ENCODE peak calls at places on chromosomes 11 and 22, in six cellular contexts. One of them, this sample, is unnamed.

GRCh38 chr11:60951909-60952741 is at the start of gene SLC15A3:
- DNase-seq in cardiac muscle cell: no peak
- DNase-seq in AG04450: no peak
- DNase-seq in astrocyte of the spinal cord: no peak
- DNase-seq in HFF-Myc: no peak
- DNase-seq in type B pancreatic cell: no peak
- DNase-seq in this sample: no peak

GRCh38 chr22:32617271-32617670 is 142.7 kb downstream of the FBXO7 start:
- DNase-seq in cardiac muscle cell: no peak
- DNase-seq in AG04450: no peak
- DNase-seq in astrocyte of the spinal cord: no peak
- DNase-seq in HFF-Myc: no peak
- DNase-seq in type B pancreatic cell: no peak
- DNase-seq in this sample: peak

GRCh38 chr22:49021926-49022815 is 805.5 kb downstream of the BRD1 start:
- DNase-seq in cardiac muscle cell: no peak
- DNase-seq in AG04450: no peak
- DNase-seq in astrocyte of the spinal cord: no peak
- DNase-seq in HFF-Myc: no peak
- DNase-seq in type B pancreatic cell: no peak
- DNase-seq in this sample: no peak

GRCh38 chr11:124465368-124465767 is 19.9 kb upstream of the OR8B8 start:
- DNase-seq in cardiac muscle cell: no peak
- DNase-seq in AG04450: no peak
- DNase-seq in astrocyte of the spinal cord: no peak
- DNase-seq in HFF-Myc: no peak
- DNase-seq in type B pancreatic cell: no peak
- DNase-seq in this sample: no peak

GRCh38 chr11:79396674-79397073 is 44.2 kb downstream of the TENM4 start:
- DNase-seq in cardiac muscle cell: no peak
- DNase-seq in AG04450: no peak
- DNase-seq in astrocyte of the spinal cord: peak
- DNase-seq in HFF-Myc: no peak
- DNase-seq in type B pancreatic cell: no peak
- DNase-seq in this sample: peak

GRCh38 chr22:31681625-31682345 is 19.8 kb upstream of the PISD start:
- DNase-seq in cardiac muscle cell: no peak
- DNase-seq in AG04450: no peak
- DNase-seq in astrocyte of the spinal cord: peak
- DNase-seq in HFF-Myc: no peak
- DNase-seq in type B pancreatic cell: no peak
- DNase-seq in this sample: peak

GRCh38 chr11:132312616-132313210 is 942.3 kb downstream of the NTM start:
- DNase-seq in cardiac muscle cell: peak
- DNase-seq in AG04450: no peak
- DNase-seq in astrocyte of the spinal cord: peak
- DNase-seq in HFF-Myc: peak
- DNase-seq in type B pancreatic cell: no peak
- DNase-seq in this sample: peak

GRCh38 chr22:17985606-17986005 is 38.8 kb downstream of the MICAL3 start:
- DNase-seq in cardiac muscle cell: no peak
- DNase-seq in AG04450: no peak
- DNase-seq in astrocyte of the spinal cord: no peak
- DNase-seq in HFF-Myc: no peak
- DNase-seq in type B pancreatic cell: no peak
- DNase-seq in this sample: no peak

GRCh38 chr22:30304495-30305244 is 15.4 kb upstream of the CASTOR1 start:
- DNase-seq in cardiac muscle cell: no peak
- DNase-seq in AG04450: no peak
- DNase-seq in astrocyte of the spinal cord: no peak
- DNase-seq in HFF-Myc: no peak
- DNase-seq in type B pancreatic cell: no peak
- DNase-seq in this sample: no peak

GRCh38 chr11:88799749-88800500 is 265.9 kb downstream of the GRM5 start:
- DNase-seq in cardiac muscle cell: no peak
- DNase-seq in AG04450: no peak
- DNase-seq in astrocyte of the spinal cord: peak
- DNase-seq in HFF-Myc: no peak
- DNase-seq in type B pancreatic cell: no peak
- DNase-seq in this sample: no peak

GRCh38 chr11:64017950-64018224 is 17.8 kb upstream of the FLRT1 start:
- DNase-seq in cardiac muscle cell: no peak
- DNase-seq in AG04450: no peak
- DNase-seq in astrocyte of the spinal cord: no peak
- DNase-seq in HFF-Myc: no peak
- DNase-seq in type B pancreatic cell: no peak
- DNase-seq in this sample: no peak

GRCh38 chr11:132114185-132114584 is 743.8 kb downstream of the NTM start:
- DNase-seq in cardiac muscle cell: peak
- DNase-seq in AG04450: no peak
- DNase-seq in astrocyte of the spinal cord: no peak
- DNase-seq in HFF-Myc: no peak
- DNase-seq in type B pancreatic cell: no peak
- DNase-seq in this sample: peak

GRCh38 chr11:76166314-76166713 is 40.0 kb downstream of the WNT11 start:
- DNase-seq in cardiac muscle cell: no peak
- DNase-seq in AG04450: no peak
- DNase-seq in astrocyte of the spinal cord: no peak
- DNase-seq in HFF-Myc: no peak
- DNase-seq in type B pancreatic cell: no peak
- DNase-seq in this sample: no peak

GRCh38 chr11:27933992-27934829 is 173.7 kb downstream of the KIF18A start:
- DNase-seq in cardiac muscle cell: no peak
- DNase-seq in AG04450: peak
- DNase-seq in astrocyte of the spinal cord: peak
- DNase-seq in HFF-Myc: peak
- DNase-seq in type B pancreatic cell: no peak
- DNase-seq in this sample: peak

GRCh38 chr11:15523576-15523975 is 408.9 kb downstream of the INSC start:
- DNase-seq in cardiac muscle cell: no peak
- DNase-seq in AG04450: no peak
- DNase-seq in astrocyte of the spinal cord: no peak
- DNase-seq in HFF-Myc: no peak
- DNase-seq in type B pancreatic cell: no peak
- DNase-seq in this sample: no peak

GRCh38 chr11:118263694-118264567 is at the start of gene MPZL2:
- DNase-seq in cardiac muscle cell: peak
- DNase-seq in AG04450: no peak
- DNase-seq in astrocyte of the spinal cord: no peak
- DNase-seq in HFF-Myc: no peak
- DNase-seq in type B pancreatic cell: peak
- DNase-seq in this sample: no peak

GRCh38 chr11:112589132-112589531 is 328.5 kb upstream of the PLET1 start:
- DNase-seq in cardiac muscle cell: no peak
- DNase-seq in AG04450: no peak
- DNase-seq in astrocyte of the spinal cord: no peak
- DNase-seq in HFF-Myc: no peak
- DNase-seq in type B pancreatic cell: no peak
- DNase-seq in this sample: no peak

GRCh38 chr11:61709572-61709971 is 29.4 kb downstream of the DAGLA start:
- DNase-seq in cardiac muscle cell: no peak
- DNase-seq in AG04450: no peak
- DNase-seq in astrocyte of the spinal cord: no peak
- DNase-seq in HFF-Myc: no peak
- DNase-seq in type B pancreatic cell: no peak
- DNase-seq in this sample: no peak

GRCh38 chr22:42343551-42344081 is 73.2 kb upstream of the TCF20 start:
- DNase-seq in cardiac muscle cell: peak
- DNase-seq in AG04450: no peak
- DNase-seq in astrocyte of the spinal cord: no peak
- DNase-seq in HFF-Myc: no peak
- DNase-seq in type B pancreatic cell: no peak
- DNase-seq in this sample: no peak

GRCh38 chr22:19679476-19680099 is 34.7 kb upstream of the SEPTIN5 start:
- DNase-seq in cardiac muscle cell: peak
- DNase-seq in AG04450: no peak
- DNase-seq in astrocyte of the spinal cord: no peak
- DNase-seq in HFF-Myc: no peak
- DNase-seq in type B pancreatic cell: no peak
- DNase-seq in this sample: no peak

GRCh38 chr22:17751596-17751995 is 22.7 kb downstream of the BID start:
- DNase-seq in cardiac muscle cell: no peak
- DNase-seq in AG04450: no peak
- DNase-seq in astrocyte of the spinal cord: no peak
- DNase-seq in HFF-Myc: no peak
- DNase-seq in type B pancreatic cell: no peak
- DNase-seq in this sample: no peak

GRCh38 chr22:20242393-20243175 is 25.5 kb downstream of the RTN4R start:
- DNase-seq in cardiac muscle cell: no peak
- DNase-seq in AG04450: no peak
- DNase-seq in astrocyte of the spinal cord: no peak
- DNase-seq in HFF-Myc: no peak
- DNase-seq in type B pancreatic cell: no peak
- DNase-seq in this sample: no peak

GRCh38 chr11:859394-860131 is 16.9 kb downstream of the TSPAN4 start:
- DNase-seq in cardiac muscle cell: peak
- DNase-seq in AG04450: peak
- DNase-seq in astrocyte of the spinal cord: peak
- DNase-seq in HFF-Myc: no peak
- DNase-seq in type B pancreatic cell: no peak
- DNase-seq in this sample: peak

GRCh38 chr11:62267050-62267449 is 2.9 kb upstream of the SCGB2A2 start:
- DNase-seq in cardiac muscle cell: no peak
- DNase-seq in AG04450: no peak
- DNase-seq in astrocyte of the spinal cord: no peak
- DNase-seq in HFF-Myc: no peak
- DNase-seq in type B pancreatic cell: no peak
- DNase-seq in this sample: no peak

GRCh38 chr11:122874991-122875390 is 7.6 kb upstream of the JHY start:
- DNase-seq in cardiac muscle cell: no peak
- DNase-seq in AG04450: no peak
- DNase-seq in astrocyte of the spinal cord: no peak
- DNase-seq in HFF-Myc: no peak
- DNase-seq in type B pancreatic cell: no peak
- DNase-seq in this sample: no peak

GRCh38 chr11:28697920-28698827 is 590.0 kb downstream of the METTL15 start:
- DNase-seq in cardiac muscle cell: peak
- DNase-seq in AG04450: no peak
- DNase-seq in astrocyte of the spinal cord: peak
- DNase-seq in HFF-Myc: no peak
- DNase-seq in type B pancreatic cell: no peak
- DNase-seq in this sample: no peak

DNA sequence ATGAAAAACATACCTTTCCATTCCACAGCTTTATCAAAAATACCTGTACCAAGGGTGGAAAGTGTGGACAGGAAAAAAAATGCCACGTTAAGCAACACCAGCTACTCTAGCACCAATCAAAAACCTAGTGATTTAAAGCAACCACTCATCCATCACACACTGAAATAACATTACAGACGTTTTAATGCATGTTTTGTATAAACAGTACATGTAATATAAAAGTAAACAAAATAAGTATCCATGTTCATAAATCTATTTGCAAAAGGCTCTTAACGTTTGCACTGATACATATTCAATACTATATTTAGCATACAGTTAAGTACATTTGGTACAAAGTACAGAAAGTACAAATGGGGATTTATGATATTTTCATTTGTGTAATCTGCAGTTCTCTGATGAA is 38.7 kb downstream of the CHKA start:
- DNase-seq in cardiac muscle cell: no peak
- DNase-seq in AG04450: no peak
- DNase-seq in astrocyte of the spinal cord: no peak
- DNase-seq in HFF-Myc: no peak
- DNase-seq in type B pancreatic cell: no peak
- DNase-seq in this sample: no peak
- TF ChIP-seq CTCF in cardiac muscle cell: no peak
- TF ChIP-seq CTCF in AG04450: no peak
- TF ChIP-seq CTCF in astrocyte of the spinal cord: no peak
- TF ChIP-seq CTCF in HFF-Myc: no peak
- TF ChIP-seq CTCF in type B pancreatic cell: no peak
- TF ChIP-seq CTCF in this sample: no peak

GRCh38 chr11:6568191-6568918 is 35.1 kb downstream of the RRP8 start:
- DNase-seq in cardiac muscle cell: peak
- DNase-seq in AG04450: peak
- DNase-seq in astrocyte of the spinal cord: peak
- DNase-seq in HFF-Myc: peak
- DNase-seq in type B pancreatic cell: no peak
- DNase-seq in this sample: peak
- TF ChIP-seq CTCF in cardiac muscle cell: peak
- TF ChIP-seq CTCF in AG04450: peak
- TF ChIP-seq CTCF in astrocyte of the spinal cord: peak
- TF ChIP-seq CTCF in HFF-Myc: no peak
- TF ChIP-seq CTCF in type B pancreatic cell: no peak
- TF ChIP-seq CTCF in this sample: peak

DNA sequence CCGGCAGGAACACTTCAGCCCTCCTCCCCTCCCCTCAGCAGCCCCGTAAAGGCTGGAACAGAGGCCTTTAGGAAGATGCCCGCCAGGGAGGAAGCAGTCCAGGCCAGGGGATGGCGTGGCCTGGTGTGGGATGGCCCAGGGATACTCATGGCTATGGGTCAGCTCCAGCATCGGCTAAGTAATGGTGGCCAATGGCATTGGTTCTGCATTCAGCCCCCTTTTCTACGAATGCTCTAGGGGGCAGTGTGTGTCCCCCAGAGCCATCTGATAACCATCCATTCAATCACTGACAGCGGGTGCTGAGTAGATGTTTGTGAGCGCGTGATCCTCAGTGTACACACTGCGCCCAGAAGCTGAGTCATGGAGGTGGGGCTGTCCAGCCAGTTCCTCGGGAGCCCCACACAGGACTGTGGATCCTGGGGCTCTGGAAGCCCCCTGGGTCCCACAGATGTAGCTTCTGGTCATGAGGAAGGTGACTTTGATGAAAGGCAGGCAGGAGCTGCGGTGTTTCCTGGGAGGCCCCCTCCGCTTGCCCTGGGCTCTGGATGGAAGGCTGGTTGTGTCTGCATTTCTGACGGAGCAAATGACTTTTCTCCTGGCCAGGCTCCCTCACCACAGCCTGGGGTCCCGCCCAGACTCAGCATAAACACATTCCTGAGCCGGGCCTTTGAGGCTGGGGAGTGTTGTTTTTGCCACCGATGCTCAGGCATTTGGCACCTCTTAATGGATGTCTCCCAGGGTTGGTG is 46.5 kb downstream of the FBLN1 start:
- DNase-seq in cardiac muscle cell: peak
- DNase-seq in AG04450: peak
- DNase-seq in astrocyte of the spinal cord: peak
- DNase-seq in HFF-Myc: peak
- DNase-seq in type B pancreatic cell: no peak
- DNase-seq in this sample: peak
- TF ChIP-seq CTCF in cardiac muscle cell: peak
- TF ChIP-seq CTCF in AG04450: peak
- TF ChIP-seq CTCF in astrocyte of the spinal cord: peak
- TF ChIP-seq CTCF in HFF-Myc: peak
- TF ChIP-seq CTCF in type B pancreatic cell: peak
- TF ChIP-seq CTCF in this sample: peak

DNA sequence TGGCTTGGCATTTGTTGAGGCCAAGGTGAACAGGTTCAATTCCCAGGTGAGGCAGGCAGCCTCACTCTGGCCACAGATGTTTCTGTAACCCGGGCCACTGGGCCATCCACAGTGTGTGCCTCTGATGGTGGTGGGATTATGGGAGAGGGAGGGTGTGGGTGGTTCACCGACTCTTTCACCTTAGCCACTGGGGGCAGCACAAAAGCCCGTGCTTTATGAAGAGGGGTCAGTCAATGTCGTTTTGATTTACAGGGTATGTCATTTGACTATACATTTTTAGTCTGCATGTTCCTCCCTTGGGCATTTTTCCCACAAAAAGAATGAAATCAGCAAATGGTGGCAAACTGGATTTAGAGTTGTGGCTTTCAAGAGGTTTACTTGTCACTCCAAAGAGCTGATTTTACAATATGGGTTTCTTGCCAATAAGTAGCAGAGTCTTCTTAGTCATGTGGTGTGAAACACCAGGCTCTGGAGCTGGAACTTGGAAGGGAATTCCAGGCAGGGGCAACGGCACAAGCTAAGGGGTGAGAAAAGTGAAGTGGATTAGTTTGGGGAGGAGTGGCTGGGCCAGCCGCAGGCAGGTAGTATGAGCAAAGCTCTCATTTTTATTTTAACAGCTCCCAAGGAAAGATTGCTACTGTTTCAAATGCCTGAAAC is 217.8 kb upstream of the ZBED5 start:
- DNase-seq in cardiac muscle cell: peak
- DNase-seq in AG04450: no peak
- DNase-seq in astrocyte of the spinal cord: no peak
- DNase-seq in HFF-Myc: no peak
- DNase-seq in type B pancreatic cell: no peak
- DNase-seq in this sample: no peak
- TF ChIP-seq CTCF in cardiac muscle cell: no peak
- TF ChIP-seq CTCF in AG04450: no peak
- TF ChIP-seq CTCF in astrocyte of the spinal cord: no peak
- TF ChIP-seq CTCF in HFF-Myc: no peak
- TF ChIP-seq CTCF in type B pancreatic cell: no peak
- TF ChIP-seq CTCF in this sample: peak